ENCODE peak calls at places on chromosome 19, in five cellular contexts. B is iPS DF 19.7; S is amygdala; U is activated CD8-positive, alpha-beta memory T cell treated with anti-CD3 and anti-CD28 coated beads for 1 hour; N is brain microvascular endothelial cell. J is an unnamed sample.

GRCh38 chr19:13788991-13789390 is 6.3 kb upstream of the ZSWIM4 start:
- DNase-seq in B (no peak), S (no peak), U (no peak), N (peak; percentile 65), J (peak; percentile 79)

GRCh38 chr19:21699197-21699596 is 68.2 kb downstream of the ZNF100 start:
- DNase-seq in B (peak; percentile 89), S (no peak), U (no peak), N (no peak), J (no peak)

GRCh38 chr19:43462887-43463380 is 2.5 kb downstream of the LYPD3 start:
- DNase-seq in B (peak; percentile 17), S (no peak), U (no peak), N (no peak), J (no peak)

GRCh38 chr19:48329167-48329891 is 4.0 kb downstream of the EMP3 start:
- DNase-seq in B (no peak), S (no peak), U (no peak), N (no peak), J (no peak)

GRCh38 chr19:42121666-42122069 is 10.6 kb downstream of the POU2F2 start:
- DNase-seq in B (no peak), S (no peak), U (peak; percentile 55), N (peak; percentile 79), J (peak; percentile 9)

GRCh38 chr19:23314505-23315241 is 64.5 kb upstream of the ZNF724 start:
- DNase-seq in B (no peak), S (no peak), U (no peak), N (no peak), J (no peak)

GRCh38 chr19:46394398-46394797 is 19.0 kb downstream of the CCDC8 start:
- DNase-seq in B (no peak), S (no peak), U (no peak), N (no peak), J (no peak)

GRCh38 chr19:10514211-10515145 is 2.8 kb downstream of the S1PR5 start:
- DNase-seq in B (no peak), S (no peak), U (no peak), N (no peak), J (no peak)

GRCh38 chr19:43101950-43102349 is 19.4 kb upstream of the PSG2 start:
- DNase-seq in B (no peak), S (no peak), U (no peak), N (no peak), J (no peak)

GRCh38 chr19:19526581-19527370 is 1.9 kb upstream of the YJEFN3 start:
- DNase-seq in B (no peak), S (no peak), U (no peak), N (no peak), J (no peak)

GRCh38 chr19:29805026-29805925 is 6.5 kb upstream of the CCNE1 start:
- DNase-seq in B (no peak), S (no peak), U (no peak), N (no peak), J (peak; percentile 9)

GRCh38 chr19:13269348-13269747 is 119.1 kb downstream of the IER2 start:
- DNase-seq in B (no peak), S (no peak), U (no peak), N (no peak), J (no peak)

GRCh38 chr19:49601482-49602038 is 10.6 kb downstream of the PRR12 start:
- DNase-seq in B (no peak), S (no peak), U (no peak), N (no peak), J (no peak)

GRCh38 chr19:7618366-7618765 is 11.0 kb downstream of the XAB2 start:
- DNase-seq in B (no peak), S (no peak), U (no peak), N (no peak), J (no peak)

GRCh38 chr19:12784394-12784870 is 6.9 kb upstream of the JUNB start:
- DNase-seq in B (no peak), S (no peak), U (no peak), N (no peak), J (no peak)

GRCh38 chr19:18436651-18437478 is 1.1 kb downstream of the ISYNA1 start:
- DNase-seq in B (no peak), S (no peak), U (peak; percentile 66), N (peak; percentile 72), J (peak; percentile 62)

GRCh38 chr19:24078688-24079087 is 8.3 kb upstream of the ZNF254 start:
- DNase-seq in B (peak; percentile 17), S (no peak), U (no peak), N (no peak), J (no peak)

GRCh38 chr19:58468216-58468839 is 1.4 kb downstream of the ZNF324 start:
- DNase-seq in B (no peak), S (no peak), U (no peak), N (no peak), J (no peak)

GRCh38 chr19:16191216-16191908 is 6.2 kb downstream of the FAM32A start:
- DNase-seq in B (no peak), S (no peak), U (no peak), N (no peak), J (no peak)

J was measured in fibroblast of gingiva.